ENCODE peak calls at places on chromosomes 3 and 15, in ten cellular contexts. One of them, this sample, is unnamed.

GRCh38 chr15:74780983-74781672 is 752 bp upstream of the CSK start:
- DNase-seq in HFF-Myc: no peak
- DNase-seq in SK-N-SH: no peak
- DNase-seq in astrocyte of the spinal cord: no peak
- DNase-seq in BE2C: no peak
- DNase-seq in psoas muscle: no peak
- DNase-seq in activated B cell treated with CpG ODN at 0.5 μM for 24 hours: peak; percentile 46
- DNase-seq in HCT116: no peak
- DNase-seq in progenitor cell of endocrine pancreas: no peak
- DNase-seq in AG10803: peak; percentile 47
- DNase-seq in this sample: no peak

GRCh38 chr3:158801696-158802398 is at the start of gene MFSD1:
- DNase-seq in HFF-Myc: peak; percentile 72
- DNase-seq in HCT116: peak; percentile 70
- DNase-seq in astrocyte of the spinal cord: peak; percentile 91
- DNase-seq in activated B cell treated with CpG ODN at 0.5 μM for 24 hours: peak; percentile 82
- DNase-seq in AG10803: peak; percentile 93
- DNase-seq in progenitor cell of endocrine pancreas: peak; percentile 85
- DNase-seq in SK-N-SH: peak; percentile 94
- DNase-seq in BE2C: peak; percentile 95
- DNase-seq in psoas muscle: peak; percentile 96
- DNase-seq in this sample: peak; percentile 89

GRCh38 chr3:69511361-69511760 is 125.5 kb upstream of the FRMD4B start:
- DNase-seq in HCT116: no peak
- DNase-seq in SK-N-SH: no peak
- DNase-seq in astrocyte of the spinal cord: no peak
- DNase-seq in activated B cell treated with CpG ODN at 0.5 μM for 24 hours: no peak
- DNase-seq in HFF-Myc: no peak
- DNase-seq in progenitor cell of endocrine pancreas: no peak
- DNase-seq in AG10803: no peak
- DNase-seq in BE2C: no peak
- DNase-seq in psoas muscle: no peak
- DNase-seq in this sample: no peak

GRCh38 chr3:115513411-115513800 is 109.9 kb upstream of the GAP43 start:
- DNase-seq in psoas muscle: no peak
- DNase-seq in BE2C: no peak
- DNase-seq in progenitor cell of endocrine pancreas: no peak
- DNase-seq in SK-N-SH: no peak
- DNase-seq in AG10803: no peak
- DNase-seq in activated B cell treated with CpG ODN at 0.5 μM for 24 hours: no peak
- DNase-seq in HCT116: no peak
- DNase-seq in astrocyte of the spinal cord: no peak
- DNase-seq in HFF-Myc: no peak
- DNase-seq in this sample: no peak

GRCh38 chr15:48471073-48471472 is 139.8 kb downstream of the DUT start:
- DNase-seq in progenitor cell of endocrine pancreas: no peak
- DNase-seq in activated B cell treated with CpG ODN at 0.5 μM for 24 hours: no peak
- DNase-seq in AG10803: peak; percentile 44
- DNase-seq in HCT116: no peak
- DNase-seq in SK-N-SH: no peak
- DNase-seq in BE2C: no peak
- DNase-seq in psoas muscle: no peak
- DNase-seq in HFF-Myc: no peak
- DNase-seq in astrocyte of the spinal cord: no peak
- DNase-seq in this sample: no peak

GRCh38 chr3:151890721-151891141 is 17.3 kb downstream of the SUCNR1 start:
- DNase-seq in activated B cell treated with CpG ODN at 0.5 μM for 24 hours: no peak
- DNase-seq in progenitor cell of endocrine pancreas: no peak
- DNase-seq in psoas muscle: no peak
- DNase-seq in AG10803: peak; percentile 28
- DNase-seq in astrocyte of the spinal cord: no peak
- DNase-seq in HFF-Myc: no peak
- DNase-seq in BE2C: no peak
- DNase-seq in SK-N-SH: no peak
- DNase-seq in HCT116: no peak
- DNase-seq in this sample: no peak

GRCh38 chr15:33698128-33698527 is 270.2 kb upstream of the CHRM5 start:
- DNase-seq in BE2C: no peak
- DNase-seq in HFF-Myc: no peak
- DNase-seq in psoas muscle: no peak
- DNase-seq in activated B cell treated with CpG ODN at 0.5 μM for 24 hours: no peak
- DNase-seq in AG10803: no peak
- DNase-seq in progenitor cell of endocrine pancreas: no peak
- DNase-seq in SK-N-SH: no peak
- DNase-seq in HCT116: no peak
- DNase-seq in astrocyte of the spinal cord: no peak
- DNase-seq in this sample: no peak

GRCh38 chr15:92845109-92845508 is 55.0 kb upstream of the CHD2 start:
- DNase-seq in HCT116: no peak
- DNase-seq in BE2C: no peak
- DNase-seq in HFF-Myc: no peak
- DNase-seq in psoas muscle: no peak
- DNase-seq in SK-N-SH: no peak
- DNase-seq in activated B cell treated with CpG ODN at 0.5 μM for 24 hours: no peak
- DNase-seq in astrocyte of the spinal cord: peak; percentile 45
- DNase-seq in progenitor cell of endocrine pancreas: no peak
- DNase-seq in AG10803: peak; percentile 45
- DNase-seq in this sample: no peak

GRCh38 chr15:76065267-76065666 is 5.5 kb downstream of the TMEM266 start:
- DNase-seq in HCT116: no peak
- DNase-seq in SK-N-SH: no peak
- DNase-seq in HFF-Myc: no peak
- DNase-seq in progenitor cell of endocrine pancreas: no peak
- DNase-seq in astrocyte of the spinal cord: no peak
- DNase-seq in activated B cell treated with CpG ODN at 0.5 μM for 24 hours: no peak
- DNase-seq in BE2C: no peak
- DNase-seq in AG10803: no peak
- DNase-seq in psoas muscle: no peak
- DNase-seq in this sample: no peak

GRCh38 chr3:121431717-121432517 is 113.9 kb downstream of the POLQ start:
- DNase-seq in SK-N-SH: no peak
- DNase-seq in AG10803: peak; percentile 44
- DNase-seq in HCT116: no peak
- DNase-seq in HFF-Myc: peak; percentile 11
- DNase-seq in BE2C: no peak
- DNase-seq in psoas muscle: no peak
- DNase-seq in activated B cell treated with CpG ODN at 0.5 μM for 24 hours: no peak
- DNase-seq in astrocyte of the spinal cord: peak; percentile 76
- DNase-seq in progenitor cell of endocrine pancreas: no peak
- DNase-seq in this sample: no peak

GRCh38 chr15:50135123-50135541 is 16.1 kb upstream of the ATP8B4 start:
- DNase-seq in psoas muscle: no peak
- DNase-seq in SK-N-SH: no peak
- DNase-seq in AG10803: no peak
- DNase-seq in astrocyte of the spinal cord: no peak
- DNase-seq in HFF-Myc: no peak
- DNase-seq in HCT116: no peak
- DNase-seq in progenitor cell of endocrine pancreas: no peak
- DNase-seq in activated B cell treated with CpG ODN at 0.5 μM for 24 hours: no peak
- DNase-seq in BE2C: no peak
- DNase-seq in this sample: no peak

GRCh38 chr3:179297971-179298725 is 24.7 kb upstream of the ZNF639 start:
- DNase-seq in activated B cell treated with CpG ODN at 0.5 μM for 24 hours: no peak
- DNase-seq in BE2C: no peak
- DNase-seq in AG10803: no peak
- DNase-seq in astrocyte of the spinal cord: peak; percentile 20
- DNase-seq in HCT116: no peak
- DNase-seq in psoas muscle: no peak
- DNase-seq in SK-N-SH: no peak
- DNase-seq in HFF-Myc: no peak
- DNase-seq in progenitor cell of endocrine pancreas: no peak
- DNase-seq in this sample: no peak

GRCh38 chr3:151265866-151266265 is 12.5 kb downstream of the P2RY14 start:
- DNase-seq in AG10803: no peak
- DNase-seq in astrocyte of the spinal cord: no peak
- DNase-seq in SK-N-SH: no peak
- DNase-seq in HFF-Myc: no peak
- DNase-seq in HCT116: no peak
- DNase-seq in activated B cell treated with CpG ODN at 0.5 μM for 24 hours: peak; percentile 44
- DNase-seq in BE2C: no peak
- DNase-seq in progenitor cell of endocrine pancreas: no peak
- DNase-seq in psoas muscle: no peak
- DNase-seq in this sample: no peak

GRCh38 chr15:66834863-66835557 is 133.0 kb downstream of the SMAD6 start:
- DNase-seq in activated B cell treated with CpG ODN at 0.5 μM for 24 hours: no peak
- DNase-seq in AG10803: no peak
- DNase-seq in HCT116: no peak
- DNase-seq in SK-N-SH: no peak
- DNase-seq in progenitor cell of endocrine pancreas: no peak
- DNase-seq in HFF-Myc: no peak
- DNase-seq in BE2C: no peak
- DNase-seq in astrocyte of the spinal cord: no peak
- DNase-seq in psoas muscle: no peak
- DNase-seq in this sample: peak; percentile 40

GRCh38 chr15:29319823-29320222 is 50.2 kb upstream of the NSMCE3 start:
- DNase-seq in AG10803: no peak
- DNase-seq in HCT116: no peak
- DNase-seq in progenitor cell of endocrine pancreas: no peak
- DNase-seq in astrocyte of the spinal cord: no peak
- DNase-seq in psoas muscle: no peak
- DNase-seq in HFF-Myc: no peak
- DNase-seq in SK-N-SH: no peak
- DNase-seq in activated B cell treated with CpG ODN at 0.5 μM for 24 hours: no peak
- DNase-seq in BE2C: no peak
- DNase-seq in this sample: no peak

DNA sequence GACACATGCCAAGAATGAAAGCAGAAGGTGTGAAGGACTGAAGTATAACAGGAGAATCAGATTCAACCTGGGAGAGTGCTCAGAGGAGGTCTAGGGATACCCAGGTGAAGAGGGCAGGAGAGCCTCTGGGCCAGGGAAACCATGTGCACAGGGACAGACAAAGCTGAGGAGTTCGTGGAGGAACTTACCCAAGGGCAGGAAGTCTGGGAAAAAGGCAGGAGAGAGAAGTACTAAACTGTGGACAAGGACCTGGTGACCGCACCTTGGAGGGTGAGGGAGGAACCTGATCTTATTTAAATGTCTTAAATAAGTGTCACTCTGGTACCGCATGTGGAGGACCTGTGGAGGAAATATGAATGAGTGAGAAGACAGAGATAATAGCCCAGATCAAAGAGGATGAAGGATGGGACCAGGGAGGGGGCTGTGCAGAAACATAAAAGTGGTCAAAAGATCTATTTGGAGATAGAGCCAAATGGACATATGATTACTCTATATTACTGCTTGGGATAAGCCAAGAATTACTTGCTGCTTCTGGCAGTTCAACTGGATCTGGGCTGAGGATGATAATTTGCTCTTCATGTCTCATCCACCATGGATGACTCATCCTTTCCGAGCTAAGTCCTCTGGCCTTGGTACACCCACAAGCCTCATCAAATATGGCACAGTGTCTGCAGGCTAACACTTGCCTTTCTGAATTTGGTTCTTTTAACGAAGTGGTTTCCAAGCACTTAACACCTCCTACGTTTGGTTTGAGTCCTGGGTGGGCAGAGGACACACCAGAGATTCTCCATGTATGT is 116.9 kb upstream of the NMNAT3 start:
- DNase-seq in SK-N-SH: no peak
- DNase-seq in HCT116: no peak
- DNase-seq in activated B cell treated with CpG ODN at 0.5 μM for 24 hours: no peak
- DNase-seq in progenitor cell of endocrine pancreas: no peak
- DNase-seq in HFF-Myc: no peak
- DNase-seq in AG10803: no peak
- DNase-seq in BE2C: no peak
- DNase-seq in astrocyte of the spinal cord: no peak
- DNase-seq in psoas muscle: no peak
- DNase-seq in this sample: no peak
- TF ChIP-seq CTCF in SK-N-SH: no peak
- TF ChIP-seq CTCF in HCT116: no peak
- TF ChIP-seq CTCF in activated B cell treated with CpG ODN at 0.5 μM for 24 hours: no peak
- TF ChIP-seq CTCF in progenitor cell of endocrine pancreas: no peak
- TF ChIP-seq CTCF in HFF-Myc: no peak
- TF ChIP-seq CTCF in AG10803: no peak
- TF ChIP-seq CTCF in BE2C: no peak
- TF ChIP-seq CTCF in astrocyte of the spinal cord: no peak
- TF ChIP-seq CTCF in psoas muscle: no peak
- TF ChIP-seq CTCF in this sample: no peak

DNA sequence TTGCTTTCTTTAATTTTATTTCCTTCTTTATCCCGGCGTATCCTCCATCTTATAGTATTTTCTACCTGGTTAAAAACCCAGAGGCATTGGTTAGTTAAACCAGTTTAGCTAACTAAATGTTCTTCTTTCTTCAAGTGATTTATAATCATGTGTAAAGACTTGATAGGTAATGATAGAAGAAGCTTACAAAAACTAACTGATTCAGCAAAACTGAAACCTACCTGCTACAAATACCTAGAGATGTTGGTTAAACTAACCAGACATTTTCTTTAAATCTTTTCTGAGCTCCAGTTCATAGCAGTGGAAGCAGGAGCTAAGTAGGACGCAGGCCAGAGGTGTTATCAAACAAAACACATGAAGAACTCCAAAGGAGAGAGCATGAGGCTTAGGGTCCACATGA is 44.8 kb downstream of the LEO1 start:
- DNase-seq in HFF-Myc: no peak
- DNase-seq in AG10803: no peak
- DNase-seq in astrocyte of the spinal cord: no peak
- DNase-seq in SK-N-SH: no peak
- DNase-seq in HCT116: no peak
- DNase-seq in progenitor cell of endocrine pancreas: no peak
- DNase-seq in psoas muscle: no peak
- DNase-seq in BE2C: no peak
- DNase-seq in activated B cell treated with CpG ODN at 0.5 μM for 24 hours: no peak
- DNase-seq in this sample: no peak
- TF ChIP-seq CTCF in HFF-Myc: no peak
- TF ChIP-seq CTCF in AG10803: no peak
- TF ChIP-seq CTCF in astrocyte of the spinal cord: no peak
- TF ChIP-seq CTCF in SK-N-SH: no peak
- TF ChIP-seq CTCF in HCT116: no peak
- TF ChIP-seq CTCF in progenitor cell of endocrine pancreas: no peak
- TF ChIP-seq CTCF in psoas muscle: no peak
- TF ChIP-seq CTCF in BE2C: no peak
- TF ChIP-seq CTCF in activated B cell treated with CpG ODN at 0.5 μM for 24 hours: no peak
- TF ChIP-seq CTCF in this sample: no peak

DNA sequence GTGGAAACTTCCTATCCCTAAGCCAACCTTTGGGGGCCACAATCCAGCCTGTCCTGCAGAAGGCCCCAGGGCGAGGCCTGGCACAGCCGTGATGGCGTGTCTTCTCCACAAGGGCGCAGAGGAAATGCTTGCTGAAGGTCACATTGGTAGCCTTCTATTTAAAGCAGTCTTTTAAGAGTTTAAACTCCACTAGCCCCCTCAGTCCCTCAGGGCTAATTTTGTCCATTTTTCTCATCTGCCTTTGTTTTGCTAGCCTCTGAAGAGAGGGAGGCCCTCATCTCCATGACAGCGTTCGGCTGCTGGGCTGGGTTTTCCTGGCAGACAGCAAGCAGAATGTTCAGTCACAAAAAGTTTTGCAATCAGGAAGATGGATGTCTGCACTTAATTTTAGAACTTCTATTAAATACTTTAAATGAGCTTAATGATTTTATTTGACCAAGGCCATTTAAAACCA is 40.8 kb downstream of the RARB start:
- DNase-seq in activated B cell treated with CpG ODN at 0.5 μM for 24 hours: no peak
- DNase-seq in SK-N-SH: peak; percentile 23
- DNase-seq in progenitor cell of endocrine pancreas: no peak
- DNase-seq in HFF-Myc: no peak
- DNase-seq in psoas muscle: peak; percentile 62
- DNase-seq in astrocyte of the spinal cord: peak; percentile 74
- DNase-seq in AG10803: peak; percentile 68
- DNase-seq in HCT116: no peak
- DNase-seq in BE2C: peak; percentile 9
- DNase-seq in this sample: peak; percentile 18
- TF ChIP-seq CTCF in activated B cell treated with CpG ODN at 0.5 μM for 24 hours: no peak
- TF ChIP-seq CTCF in SK-N-SH: peak; percentile 42
- TF ChIP-seq CTCF in progenitor cell of endocrine pancreas: peak; percentile 20
- TF ChIP-seq CTCF in HFF-Myc: peak; percentile 25
- TF ChIP-seq CTCF in psoas muscle: peak; percentile 37
- TF ChIP-seq CTCF in astrocyte of the spinal cord: peak; percentile 17
- TF ChIP-seq CTCF in AG10803: peak; percentile 36
- TF ChIP-seq CTCF in HCT116: no peak
- TF ChIP-seq CTCF in BE2C: no peak
- TF ChIP-seq CTCF in this sample: no peak

GRCh38 chr15:60721706-60722105 is 242.8 kb upstream of the ICE2 start:
- DNase-seq in HCT116: no peak
- DNase-seq in astrocyte of the spinal cord: peak; percentile 55
- DNase-seq in BE2C: no peak
- DNase-seq in HFF-Myc: no peak
- DNase-seq in SK-N-SH: no peak
- DNase-seq in activated B cell treated with CpG ODN at 0.5 μM for 24 hours: no peak
- DNase-seq in psoas muscle: no peak
- DNase-seq in AG10803: peak; percentile 31
- DNase-seq in progenitor cell of endocrine pancreas: no peak
- DNase-seq in this sample: no peak
- TF ChIP-seq CTCF in HCT116: no peak
- TF ChIP-seq CTCF in astrocyte of the spinal cord: no peak
- TF ChIP-seq CTCF in BE2C: no peak
- TF ChIP-seq CTCF in HFF-Myc: no peak
- TF ChIP-seq CTCF in SK-N-SH: no peak
- TF ChIP-seq CTCF in activated B cell treated with CpG ODN at 0.5 μM for 24 hours: no peak
- TF ChIP-seq CTCF in psoas muscle: no peak
- TF ChIP-seq CTCF in AG10803: no peak
- TF ChIP-seq CTCF in progenitor cell of endocrine pancreas: no peak
- TF ChIP-seq CTCF in this sample: no peak